ENCODE peak calls at places on chromosomes 16 and 17, in seven cellular contexts. H is non-pigmented ciliary epithelial cell; C is RWPE1; N is activated CD8-positive, alpha-beta T cell treated with anti-CD3 and anti-CD28 coated beads for 36 hours; L is T-helper 1 cell; K is heart right ventricle; T is naive thymus-derived CD8-positive, alpha-beta T cell. A is an unnamed sample.

GRCh38 chr17:39527220-39527813 is 66.0 kb downstream of the CDK12 start:
- DNase-seq in C (no peak), T (no peak), H (no peak), K (no peak), N (no peak), L (no peak), A (peak; percentile 72)

GRCh38 chr17:63437287-63438091 is 8.6 kb downstream of the CYB561 start:
- DNase-seq in H (no peak), N (no peak), T (no peak), L (no peak), C (no peak), K (no peak), A (no peak)

GRCh38 chr16:69839798-69840409 is 77.8 kb downstream of the WWP2 start:
- DNase-seq in C (no peak), L (no peak), T (no peak), K (peak; percentile 52), N (no peak), H (no peak), A (no peak)

GRCh38 chr16:31699601-31700000 is 171.9 kb downstream of the AHSP start:
- DNase-seq in L (no peak), H (no peak), T (no peak), N (no peak), K (no peak), C (no peak), A (no peak)

GRCh38 chr16:19166500-19166899 is 1.5 kb upstream of the SYT17 start:
- DNase-seq in H (no peak), K (no peak), T (no peak), L (no peak), C (no peak), N (no peak), A (no peak)

GRCh38 chr16:64469906-64470702 is 651.8 kb downstream of the CDH11 start:
- DNase-seq in H (no peak), N (no peak), K (peak; percentile 17), C (no peak), L (no peak), T (no peak), A (no peak)

GRCh38 chr17:74712756-74713155 is at the start of gene CD300LF:
- DNase-seq in K (no peak), N (no peak), T (no peak), H (no peak), C (no peak), L (no peak), A (no peak)

GRCh38 chr17:9900744-9901143 is 4.3 kb downstream of the RCVRN start:
- DNase-seq in C (peak; percentile 28), N (no peak), T (no peak), H (no peak), L (no peak), K (no peak), A (no peak)

GRCh38 chr16:5506021-5506420 is 408.4 kb upstream of the EEF2KMT start:
- DNase-seq in H (no peak), L (no peak), T (no peak), N (no peak), C (no peak), K (no peak), A (no peak)

GRCh38 chr17:69175812-69176517 is 34.3 kb upstream of the ABCA6 start:
- DNase-seq in K (no peak), H (peak; percentile 78), C (peak; percentile 58), L (no peak), N (no peak), T (no peak), A (peak; percentile 24)

GRCh38 chr16:17448640-17449638 is 21.8 kb downstream of the XYLT1 start:
- DNase-seq in L (peak; percentile 12), T (no peak), K (peak; percentile 47), N (peak; percentile 65), C (no peak), H (no peak), A (no peak)

GRCh38 chr16:78748471-78748929 is 649.0 kb downstream of the WWOX start:
- DNase-seq in N (no peak), L (no peak), K (no peak), C (peak; percentile 37), H (no peak), T (no peak), A (no peak)

GRCh38 chr16:73065617-73066313 is 17.8 kb upstream of the ZFHX3 start:
- DNase-seq in C (no peak), L (no peak), H (no peak), T (no peak), N (no peak), K (peak; percentile 54), A (no peak)

GRCh38 chr16:68297908-68298307 is 12.8 kb downstream of the SLC7A6OS start:
- DNase-seq in N (no peak), L (no peak), K (no peak), T (no peak), C (no peak), H (no peak), A (peak; percentile 13)

GRCh38 chr17:57915980-57916757 is 39.0 kb downstream of the CUEDC1 start:
- DNase-seq in K (no peak), N (no peak), C (no peak), L (no peak), H (no peak), T (no peak), A (peak; percentile 44)

GRCh38 chr16:67405336-67405735 is 10.9 kb downstream of the ZDHHC1 start:
- DNase-seq in C (no peak), K (no peak), L (no peak), N (no peak), T (no peak), H (no peak), A (no peak)

GRCh38 chr17:47729486-47729885 is 3.5 kb upstream of the TBX21 start:
- DNase-seq in L (no peak), T (no peak), N (peak; percentile 7), H (no peak), K (no peak), C (no peak), A (no peak)

GRCh38 chr16:85461814-85462404 is 151.2 kb upstream of the GSE1 start:
- DNase-seq in L (no peak), T (no peak), N (peak; percentile 19), K (peak; percentile 33), H (peak; percentile 8), C (no peak), A (no peak)

GRCh38 chr17:77317091-77317519 is 176.3 kb downstream of the SEC14L1 start:
- DNase-seq in N (no peak), H (no peak), L (no peak), K (no peak), C (no peak), T (no peak), A (no peak)

GRCh38 chr16:5042574-5043171 is 8.9 kb upstream of the NAGPA start:
- DNase-seq in C (no peak), L (no peak), T (no peak), N (no peak), H (no peak), K (no peak), A (no peak)

GRCh38 chr17:44778656-44779210 is 19.9 kb downstream of the ADAM11 start:
- DNase-seq in T (no peak), K (no peak), N (no peak), H (no peak), C (no peak), L (no peak), A (no peak)

GRCh38 chr16:86029131-86029741 is 130.3 kb downstream of the IRF8 start:
- DNase-seq in T (no peak), K (peak; percentile 60), N (no peak), C (no peak), H (no peak), L (no peak), A (peak; percentile 34)

GRCh38 chr17:37359682-37360188 is 16.1 kb upstream of the C17orf78 start:
- DNase-seq in T (no peak), K (no peak), C (no peak), N (no peak), L (no peak), H (peak; percentile 4), A (no peak)

GRCh38 chr16:11650641-11651591 is 17.3 kb upstream of the SNN start:
- DNase-seq in C (no peak), N (no peak), H (no peak), K (no peak), L (no peak), T (no peak), A (no peak)

GRCh38 chr16:77234611-77235010 is 35.4 kb downstream of the SYCE1L start:
- DNase-seq in L (no peak), N (no peak), T (no peak), K (no peak), H (no peak), C (no peak), A (peak; percentile 27)

A was measured in Calu3.